ENCODE peak calls at places on chromosomes 6 and 20, in four cellular contexts. H, L, D and A are unnamed samples.
A peak's percentile ranks its signal among the peaks of the same experiment; 100 is the strongest.

GRCh38 chr20:58906894-58907293 is 54.4 kb downstream of the GNAS start:
- DNase-seq in H (no peak), L (no peak), D (peak; percentile 74), A (no peak)

GRCh38 chr6:137415127-137415833 is 78.9 kb downstream of the OLIG3 start:
- DNase-seq in H (peak; percentile 22), L (peak; percentile 28), D (peak; percentile 72), A (peak; percentile 33)

GRCh38 chr6:27761391-27761790 is 150.8 kb downstream of the OR2B2 start:
- DNase-seq in H (no peak), L (no peak), D (no peak), A (no peak)

GRCh38 chr6:163641706-163642105 is 227.2 kb downstream of the QKI start:
- DNase-seq in H (no peak), L (no peak), D (no peak), A (no peak)

GRCh38 chr6:125853168-125853567 is 62.4 kb downstream of the NCOA7 start:
- DNase-seq in H (no peak), L (no peak), D (no peak), A (no peak)

GRCh38 chr6:7052441-7052936 is 55.3 kb upstream of the RREB1 start:
- DNase-seq in H (no peak), L (no peak), D (peak; percentile 36), A (no peak)

GRCh38 chr20:41339957-41340326 is 679 bp upstream of the LPIN3 start:
- DNase-seq in H (no peak), L (peak; percentile 76), D (peak; percentile 93), A (peak; percentile 91)

GRCh38 chr6:118813795-118814194 is 80.2 kb upstream of the ASF1A start:
- DNase-seq in H (no peak), L (no peak), D (no peak), A (no peak)

GRCh38 chr6:108027594-108027993 is 46.9 kb downstream of the OSTM1 start:
- DNase-seq in H (no peak), L (peak; percentile 13), D (no peak), A (no peak)

GRCh38 chr6:157151029-157151428 is 172.3 kb downstream of the TMEM242 start:
- DNase-seq in H (no peak), L (no peak), D (no peak), A (no peak)

GRCh38 chr6:18703546-18703945 is 316.4 kb downstream of the RNF144B start:
- DNase-seq in H (no peak), L (no peak), D (no peak), A (no peak)

GRCh38 chr6:23218751-23219150 is 649.4 kb downstream of the HDGFL1 start:
- DNase-seq in H (no peak), L (no peak), D (no peak), A (no peak)

GRCh38 chr6:105431226-105431625 is 28.3 kb upstream of the PREP start:
- DNase-seq in H (no peak), L (peak; percentile 51), D (no peak), A (no peak)

GRCh38 chr20:50731930-50732690 is 730 bp downstream of the PARD6B start:
- DNase-seq in H (no peak), L (no peak), D (no peak), A (no peak)

GRCh38 chr6:34145161-34146020 is 496 bp downstream of the GRM4 start:
- DNase-seq in H (no peak), L (no peak), D (no peak), A (no peak)

GRCh38 chr6:130815200-130816071 is 11.8 kb upstream of the SMLR1 start:
- DNase-seq in H (no peak), L (no peak), D (no peak), A (no peak)

GRCh38 chr20:44970243-44970757 is 4.0 kb downstream of the STK4 start:
- DNase-seq in H (no peak), L (no peak), D (no peak), A (no peak)

GRCh38 chr20:44966030-44966961 is at the start of gene STK4:
- DNase-seq in H (peak; percentile 69), L (peak; percentile 86), D (peak; percentile 97), A (peak; percentile 92)

GRCh38 chr20:44965651-44966029 is 672 bp upstream of the STK4 start:
- DNase-seq in H (no peak), L (no peak), D (no peak), A (no peak)

GRCh38 chr20:44969320-44969879 is 3.1 kb downstream of the STK4 start:
- DNase-seq in H (no peak), L (no peak), D (no peak), A (no peak)

DNA sequence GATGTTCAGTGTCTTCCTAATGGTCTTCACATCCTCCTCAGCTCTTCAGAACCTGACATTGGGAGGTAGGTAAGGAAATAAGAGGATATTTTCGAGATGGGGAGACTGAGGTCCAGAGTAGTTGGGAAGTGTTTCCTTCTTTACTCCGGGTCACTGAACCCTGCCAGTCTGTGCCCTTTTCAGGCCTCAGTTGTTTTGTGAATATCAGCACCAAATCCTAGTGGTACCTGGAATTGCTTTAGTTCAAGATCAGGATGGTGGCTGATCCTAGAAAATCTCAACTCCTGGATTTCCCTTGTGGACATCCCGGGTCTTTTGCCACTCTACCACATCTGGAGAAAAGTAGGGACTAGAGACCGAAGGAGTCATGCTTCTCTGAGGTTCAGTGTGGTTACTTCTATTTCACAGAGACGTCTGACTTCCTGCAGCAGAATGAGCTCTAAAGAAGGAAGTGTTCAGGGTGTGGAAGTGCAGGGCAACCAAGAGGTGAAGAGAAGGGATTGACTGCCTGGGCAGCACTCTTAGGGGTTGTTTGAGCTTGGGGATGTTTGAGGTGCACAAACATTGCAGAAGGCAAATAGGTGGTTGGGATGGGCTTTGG is 995 bp downstream of the STK4 start:
- DNase-seq in H (no peak), L (no peak), D (peak; percentile 48), A (no peak)
- TF ChIP-seq POLR2AphosphoS5 in H (no peak), L (no peak), D (peak; percentile 44), A (peak; percentile 8)

GRCh38 chr20:38970302-38970701 is 8.2 kb downstream of the DHX35 start:
- DNase-seq in H (peak; percentile 15), L (no peak), D (no peak), A (no peak)
- TF ChIP-seq POLR2AphosphoS5 in H (no peak), L (no peak), D (no peak), A (peak; percentile 39)

GRCh38 chr6:28947831-28948270 is 24.1 kb upstream of the TRIM27 start:
- DNase-seq in H (no peak), L (no peak), D (no peak), A (no peak)

GRCh38 chr6:28947067-28947765 is 23.4 kb upstream of the TRIM27 start:
- DNase-seq in H (no peak), L (no peak), D (no peak), A (no peak)

GRCh38 chr6:28945360-28945759 is 21.6 kb upstream of the TRIM27 start:
- DNase-seq in H (no peak), L (no peak), D (no peak), A (no peak)

GRCh38 chr6:28953039-28953872 is 29.5 kb upstream of the TRIM27 start:
- DNase-seq in H (no peak), L (peak; percentile 36), D (no peak), A (no peak)

DNA sequence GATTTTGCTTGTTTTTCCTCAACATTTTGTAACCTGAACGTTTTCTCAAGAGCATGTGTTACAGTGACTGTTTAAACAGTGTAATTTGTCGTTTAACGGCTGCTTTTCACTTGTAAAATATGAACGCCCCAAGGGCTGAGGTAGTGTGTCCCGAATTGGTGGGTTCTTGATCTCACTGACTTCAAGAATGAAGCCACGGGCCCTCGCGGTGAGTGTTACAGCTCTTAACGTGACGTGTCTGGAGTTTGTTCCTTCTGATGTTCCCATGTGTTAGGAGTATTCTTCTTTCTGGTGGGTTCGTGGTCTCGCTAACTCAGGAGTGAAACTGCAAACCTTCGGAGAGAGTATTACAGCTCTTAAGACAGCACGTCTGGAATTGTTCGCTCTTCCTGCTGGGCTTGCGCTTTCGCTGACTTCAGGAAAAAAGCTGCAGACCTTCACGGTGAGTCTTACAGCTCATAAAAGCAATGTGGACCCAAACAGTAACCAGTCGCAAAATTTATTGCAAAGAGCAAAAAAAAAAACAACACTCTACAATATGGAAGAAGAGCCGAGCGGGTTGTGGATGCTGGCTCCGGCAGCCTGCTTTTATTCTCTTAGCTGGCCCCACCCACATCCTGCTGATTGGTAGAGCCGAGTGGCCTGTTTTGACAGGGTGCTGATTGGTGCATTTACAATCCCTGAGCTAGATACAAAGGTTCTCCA is 25.1 kb upstream of the TRIM27 start:
- DNase-seq in H (no peak), L (no peak), D (no peak), A (no peak)
- TF ChIP-seq POLR2AphosphoS5 in H (no peak), L (peak; percentile 13), D (no peak), A (no peak)

GRCh38 chr6:43499028-43499815 is 10.9 kb downstream of the LRRC73 start:
- DNase-seq in H (no peak), L (no peak), D (no peak), A (no peak)
- TF ChIP-seq POLR2AphosphoS5 in H (no peak), L (no peak), D (no peak), A (peak; percentile 77)